ENCODE peak calls at places on chromosomes 3 and 15, in six cellular contexts. J is stimulated activated CD8-positive, alpha-beta memory T cell treated with anti-CD3 and anti-CD28 coated beads, Interleukin-12 subunit alpha, Interleukin-12 subunit beta, amount 100 ng/mL, for 1 hour; K is left cardiac atrium; D is hypothalamus; U is activated CD8-positive, alpha-beta memory T cell treated with anti-CD3 and anti-CD28 coated beads, Interleukin-2, amount 10 ng/mL, durations not matched to agents 7 days and 5 days; E is posterior cingulate gyrus. Q is an unnamed sample.

GRCh38 chr3:102478160-102478559 is 43.3 kb downstream of the ZPLD1 start:
- DNase-seq in J (no peak), K (no peak), D (no peak), U (no peak), E (no peak), Q (no peak)

GRCh38 chr15:81334768-81335447 is 11.0 kb upstream of the STARD5 start:
- DNase-seq in J (no peak), K (no peak), D (no peak), U (no peak), E (no peak), Q (no peak)

GRCh38 chr3:95197661-95198060 is 1134.8 kb downstream of the NSUN3 start:
- DNase-seq in J (no peak), K (no peak), D (no peak), U (no peak), E (no peak), Q (no peak)

GRCh38 chr3:129556358-129556695 is 13.4 kb downstream of the H1-8 start:
- DNase-seq in J (no peak), K (no peak), D (no peak), U (no peak), E (no peak), Q (no peak)

GRCh38 chr3:52054689-52055511 is 1.5 kb downstream of the DUSP7 start:
- DNase-seq in J (no peak), K (no peak), D (no peak), U (peak), E (no peak), Q (no peak)

GRCh38 chr15:73794501-73795133 is 41.5 kb upstream of the INSYN1 start:
- DNase-seq in J (no peak), K (no peak), D (no peak), U (no peak), E (no peak), Q (no peak)

GRCh38 chr3:102225407-102226132 is 209.2 kb upstream of the ZPLD1 start:
- DNase-seq in J (no peak), K (no peak), D (no peak), U (no peak), E (no peak), Q (peak)

GRCh38 chr3:120348065-120348980 is 831 bp downstream of the LRRC58 start:
- DNase-seq in J (peak), K (no peak), D (no peak), U (peak), E (no peak), Q (peak)

GRCh38 chr3:32614956-32615355 is 44.3 kb upstream of the DYNC1LI1 start:
- DNase-seq in J (no peak), K (no peak), D (no peak), U (no peak), E (no peak), Q (no peak)

GRCh38 chr15:74723754-74724334 is 1.5 kb downstream of the CYP1A1 start:
- DNase-seq in J (no peak), K (no peak), D (no peak), U (no peak), E (no peak), Q (peak)

GRCh38 chr15:92020207-92020606 is 166.7 kb downstream of the SLCO3A1 start:
- DNase-seq in J (no peak), K (no peak), D (no peak), U (no peak), E (no peak), Q (no peak)

GRCh38 chr3:106425021-106425420 is 556.2 kb upstream of the CBLB start:
- DNase-seq in J (no peak), K (no peak), D (no peak), U (no peak), E (no peak), Q (no peak)

GRCh38 chr3:193997228-193998192 is 138.4 kb upstream of the HES1 start:
- DNase-seq in J (no peak), K (no peak), D (no peak), U (no peak), E (no peak), Q (no peak)

GRCh38 chr15:89993344-89993743 is 7.8 kb upstream of the ZNF710 start:
- DNase-seq in J (no peak), K (no peak), D (peak), U (no peak), E (no peak), Q (no peak)

GRCh38 chr15:90809536-90809935 is 58.9 kb upstream of the FURIN start:
- DNase-seq in J (no peak), K (no peak), D (no peak), U (no peak), E (no peak), Q (no peak)

GRCh38 chr3:126530171-126531050 is 6.5 kb downstream of the CHST13 start:
- DNase-seq in J (no peak), K (peak), D (no peak), U (no peak), E (no peak), Q (no peak)

GRCh38 chr3:65556934-65557577 is 481.7 kb downstream of the MAGI1 start:
- DNase-seq in J (no peak), K (no peak), D (no peak), U (no peak), E (no peak), Q (no peak)

GRCh38 chr3:101381809-101382208 is 61.4 kb upstream of the IMPG2 start:
- DNase-seq in J (no peak), K (no peak), D (no peak), U (no peak), E (no peak), Q (peak)

GRCh38 chr15:92149029-92149428 is 244.7 kb upstream of the ST8SIA2 start:
- DNase-seq in J (no peak), K (no peak), D (no peak), U (no peak), E (no peak), Q (no peak)

GRCh38 chr3:117399311-117400068 is 689.9 kb downstream of the TUSC7 start:
- DNase-seq in J (no peak), K (no peak), D (no peak), U (no peak), E (no peak), Q (no peak)